ENCODE peak calls at places on chromosomes 16 and 17, in four cellular contexts. One of them, this sample, is unnamed.

GRCh38 chr16:13100970-13101369 is 199.6 kb downstream of the SHISA9 start:
- DNase-seq in stimulated activated CD4-positive, alpha-beta T cell treated with anti-CD3 and anti-CD28 coated beads, Interleukin-4, amount 100 ng/mL, for 24 hours: no peak
- DNase-seq in Right ventricle myocardium superior: no peak
- DNase-seq in transverse colon: no peak
- DNase-seq in this sample: no peak

GRCh38 chr16:15924996-15925395 is 24.4 kb upstream of the ABCC1 start:
- DNase-seq in Right ventricle myocardium superior: no peak
- DNase-seq in stimulated activated CD4-positive, alpha-beta T cell treated with anti-CD3 and anti-CD28 coated beads, Interleukin-4, amount 100 ng/mL, for 24 hours: no peak
- DNase-seq in transverse colon: no peak
- DNase-seq in this sample: no peak

GRCh38 chr17:40557531-40558299 is 7.6 kb downstream of the CCR7 start:
- DNase-seq in Right ventricle myocardium superior: peak
- DNase-seq in stimulated activated CD4-positive, alpha-beta T cell treated with anti-CD3 and anti-CD28 coated beads, Interleukin-4, amount 100 ng/mL, for 24 hours: no peak
- DNase-seq in transverse colon: no peak
- DNase-seq in this sample: peak

GRCh38 chr17:69335018-69335417 is 8.1 kb upstream of the ABCA5 start:
- DNase-seq in stimulated activated CD4-positive, alpha-beta T cell treated with anti-CD3 and anti-CD28 coated beads, Interleukin-4, amount 100 ng/mL, for 24 hours: no peak
- DNase-seq in transverse colon: no peak
- DNase-seq in Right ventricle myocardium superior: no peak
- DNase-seq in this sample: no peak

GRCh38 chr16:11799509-11800384 is 2.7 kb upstream of the ZC3H7A start:
- DNase-seq in transverse colon: no peak
- DNase-seq in Right ventricle myocardium superior: no peak
- DNase-seq in stimulated activated CD4-positive, alpha-beta T cell treated with anti-CD3 and anti-CD28 coated beads, Interleukin-4, amount 100 ng/mL, for 24 hours: peak
- DNase-seq in this sample: no peak

GRCh38 chr16:49524578-49525315 is 151.1 kb downstream of the C16orf78 start:
- DNase-seq in Right ventricle myocardium superior: no peak
- DNase-seq in transverse colon: no peak
- DNase-seq in stimulated activated CD4-positive, alpha-beta T cell treated with anti-CD3 and anti-CD28 coated beads, Interleukin-4, amount 100 ng/mL, for 24 hours: no peak
- DNase-seq in this sample: no peak

GRCh38 chr17:61794792-61795191 is 68.5 kb downstream of the BRIP1 start:
- DNase-seq in transverse colon: no peak
- DNase-seq in Right ventricle myocardium superior: no peak
- DNase-seq in stimulated activated CD4-positive, alpha-beta T cell treated with anti-CD3 and anti-CD28 coated beads, Interleukin-4, amount 100 ng/mL, for 24 hours: no peak
- DNase-seq in this sample: no peak

GRCh38 chr17:59151007-59151406 is 4.0 kb downstream of the SKA2 start:
- DNase-seq in Right ventricle myocardium superior: no peak
- DNase-seq in stimulated activated CD4-positive, alpha-beta T cell treated with anti-CD3 and anti-CD28 coated beads, Interleukin-4, amount 100 ng/mL, for 24 hours: no peak
- DNase-seq in transverse colon: no peak
- DNase-seq in this sample: no peak

GRCh38 chr17:45262516-45263476 is 902 bp upstream of the SPATA32 start:
- DNase-seq in stimulated activated CD4-positive, alpha-beta T cell treated with anti-CD3 and anti-CD28 coated beads, Interleukin-4, amount 100 ng/mL, for 24 hours: no peak
- DNase-seq in Right ventricle myocardium superior: no peak
- DNase-seq in transverse colon: no peak
- DNase-seq in this sample: no peak

GRCh38 chr16:55710466-55710865 is 54.7 kb downstream of the SLC6A2 start:
- DNase-seq in stimulated activated CD4-positive, alpha-beta T cell treated with anti-CD3 and anti-CD28 coated beads, Interleukin-4, amount 100 ng/mL, for 24 hours: no peak
- DNase-seq in Right ventricle myocardium superior: no peak
- DNase-seq in transverse colon: no peak
- DNase-seq in this sample: no peak

GRCh38 chr16:23434380-23434779 is 18.6 kb downstream of the COG7 start:
- DNase-seq in transverse colon: no peak
- DNase-seq in stimulated activated CD4-positive, alpha-beta T cell treated with anti-CD3 and anti-CD28 coated beads, Interleukin-4, amount 100 ng/mL, for 24 hours: peak
- DNase-seq in Right ventricle myocardium superior: no peak
- DNase-seq in this sample: no peak

GRCh38 chr16:4038448-4038847 is 77.8 kb downstream of the ADCY9 start:
- DNase-seq in Right ventricle myocardium superior: no peak
- DNase-seq in transverse colon: no peak
- DNase-seq in stimulated activated CD4-positive, alpha-beta T cell treated with anti-CD3 and anti-CD28 coated beads, Interleukin-4, amount 100 ng/mL, for 24 hours: no peak
- DNase-seq in this sample: no peak

GRCh38 chr17:21425321-21425720 is 49.2 kb downstream of the KCNJ12 start:
- DNase-seq in transverse colon: no peak
- DNase-seq in stimulated activated CD4-positive, alpha-beta T cell treated with anti-CD3 and anti-CD28 coated beads, Interleukin-4, amount 100 ng/mL, for 24 hours: no peak
- DNase-seq in Right ventricle myocardium superior: no peak
- DNase-seq in this sample: no peak

GRCh38 chr17:7191571-7192270 is 12.6 kb upstream of the ASGR1 start:
- DNase-seq in Right ventricle myocardium superior: peak
- DNase-seq in transverse colon: no peak
- DNase-seq in stimulated activated CD4-positive, alpha-beta T cell treated with anti-CD3 and anti-CD28 coated beads, Interleukin-4, amount 100 ng/mL, for 24 hours: no peak
- DNase-seq in this sample: no peak

GRCh38 chr17:5443728-5444127 is 4.8 kb upstream of the C1QBP start:
- DNase-seq in stimulated activated CD4-positive, alpha-beta T cell treated with anti-CD3 and anti-CD28 coated beads, Interleukin-4, amount 100 ng/mL, for 24 hours: no peak
- DNase-seq in transverse colon: no peak
- DNase-seq in Right ventricle myocardium superior: no peak
- DNase-seq in this sample: no peak

GRCh38 chr16:16095646-16096045 is 127.6 kb downstream of the ABCC6 start:
- DNase-seq in Right ventricle myocardium superior: no peak
- DNase-seq in stimulated activated CD4-positive, alpha-beta T cell treated with anti-CD3 and anti-CD28 coated beads, Interleukin-4, amount 100 ng/mL, for 24 hours: no peak
- DNase-seq in transverse colon: no peak
- DNase-seq in this sample: no peak

GRCh38 chr16:89922884-89923639 is at the start of gene TUBB3:
- DNase-seq in stimulated activated CD4-positive, alpha-beta T cell treated with anti-CD3 and anti-CD28 coated beads, Interleukin-4, amount 100 ng/mL, for 24 hours: no peak
- DNase-seq in Right ventricle myocardium superior: peak
- DNase-seq in transverse colon: peak
- DNase-seq in this sample: peak

GRCh38 chr17:13031718-13032350 is 14.0 kb upstream of the ELAC2 start:
- DNase-seq in stimulated activated CD4-positive, alpha-beta T cell treated with anti-CD3 and anti-CD28 coated beads, Interleukin-4, amount 100 ng/mL, for 24 hours: peak
- DNase-seq in Right ventricle myocardium superior: peak
- DNase-seq in transverse colon: peak
- DNase-seq in this sample: peak

GRCh38 chr17:56930739-56931337 is 17.0 kb upstream of the TRIM25 start:
- DNase-seq in Right ventricle myocardium superior: no peak
- DNase-seq in stimulated activated CD4-positive, alpha-beta T cell treated with anti-CD3 and anti-CD28 coated beads, Interleukin-4, amount 100 ng/mL, for 24 hours: no peak
- DNase-seq in transverse colon: no peak
- DNase-seq in this sample: no peak

GRCh38 chr17:78268191-78268874 is 36.9 kb downstream of the TMEM235 start:
- DNase-seq in stimulated activated CD4-positive, alpha-beta T cell treated with anti-CD3 and anti-CD28 coated beads, Interleukin-4, amount 100 ng/mL, for 24 hours: no peak
- DNase-seq in transverse colon: no peak
- DNase-seq in Right ventricle myocardium superior: no peak
- DNase-seq in this sample: no peak

GRCh38 chr17:29241015-29241963 is 5.4 kb upstream of the CRYBA1 start:
- DNase-seq in Right ventricle myocardium superior: peak
- DNase-seq in stimulated activated CD4-positive, alpha-beta T cell treated with anti-CD3 and anti-CD28 coated beads, Interleukin-4, amount 100 ng/mL, for 24 hours: no peak
- DNase-seq in transverse colon: no peak
- DNase-seq in this sample: no peak

GRCh38 chr17:35895602-35896001 is 15.4 kb upstream of the CCL5 start:
- DNase-seq in stimulated activated CD4-positive, alpha-beta T cell treated with anti-CD3 and anti-CD28 coated beads, Interleukin-4, amount 100 ng/mL, for 24 hours: no peak
- DNase-seq in transverse colon: no peak
- DNase-seq in Right ventricle myocardium superior: no peak
- DNase-seq in this sample: no peak

GRCh38 chr17:27376637-27377547 is 79.4 kb upstream of the KSR1 start:
- DNase-seq in transverse colon: no peak
- DNase-seq in Right ventricle myocardium superior: no peak
- DNase-seq in stimulated activated CD4-positive, alpha-beta T cell treated with anti-CD3 and anti-CD28 coated beads, Interleukin-4, amount 100 ng/mL, for 24 hours: no peak
- DNase-seq in this sample: no peak

GRCh38 chr17:59547131-59547915 is 18.1 kb upstream of the DHX40 start:
- DNase-seq in transverse colon: no peak
- DNase-seq in Right ventricle myocardium superior: no peak
- DNase-seq in stimulated activated CD4-positive, alpha-beta T cell treated with anti-CD3 and anti-CD28 coated beads, Interleukin-4, amount 100 ng/mL, for 24 hours: no peak
- DNase-seq in this sample: no peak

GRCh38 chr17:34840758-34841157 is 120.5 kb downstream of the CCT6B start:
- DNase-seq in Right ventricle myocardium superior: no peak
- DNase-seq in transverse colon: no peak
- DNase-seq in stimulated activated CD4-positive, alpha-beta T cell treated with anti-CD3 and anti-CD28 coated beads, Interleukin-4, amount 100 ng/mL, for 24 hours: no peak
- DNase-seq in this sample: no peak

GRCh38 chr17:66975614-66976378 is 11.3 kb downstream of the CACNG4 start:
- DNase-seq in transverse colon: no peak
- DNase-seq in stimulated activated CD4-positive, alpha-beta T cell treated with anti-CD3 and anti-CD28 coated beads, Interleukin-4, amount 100 ng/mL, for 24 hours: no peak
- DNase-seq in Right ventricle myocardium superior: peak
- DNase-seq in this sample: no peak

GRCh38 chr16:22232277-22233049 is 26.4 kb downstream of the EEF2K start:
- DNase-seq in stimulated activated CD4-positive, alpha-beta T cell treated with anti-CD3 and anti-CD28 coated beads, Interleukin-4, amount 100 ng/mL, for 24 hours: peak
- DNase-seq in Right ventricle myocardium superior: no peak
- DNase-seq in transverse colon: peak
- DNase-seq in this sample: no peak

GRCh38 chr17:21019976-21020575 is 22.7 kb downstream of the USP22 start:
- DNase-seq in stimulated activated CD4-positive, alpha-beta T cell treated with anti-CD3 and anti-CD28 coated beads, Interleukin-4, amount 100 ng/mL, for 24 hours: peak
- DNase-seq in Right ventricle myocardium superior: peak
- DNase-seq in transverse colon: peak
- DNase-seq in this sample: no peak

GRCh38 chr16:85649978-85650863 is 37.1 kb downstream of the GSE1 start:
- DNase-seq in transverse colon: no peak
- DNase-seq in stimulated activated CD4-positive, alpha-beta T cell treated with anti-CD3 and anti-CD28 coated beads, Interleukin-4, amount 100 ng/mL, for 24 hours: no peak
- DNase-seq in Right ventricle myocardium superior: no peak
- DNase-seq in this sample: no peak

GRCh38 chr16:66036162-66036561 is 330.3 kb upstream of the CDH5 start:
- DNase-seq in transverse colon: no peak
- DNase-seq in Right ventricle myocardium superior: no peak
- DNase-seq in stimulated activated CD4-positive, alpha-beta T cell treated with anti-CD3 and anti-CD28 coated beads, Interleukin-4, amount 100 ng/mL, for 24 hours: no peak
- DNase-seq in this sample: no peak

GRCh38 chr16:71426069-71426879 is 15.6 kb downstream of the TLE7 start:
- DNase-seq in stimulated activated CD4-positive, alpha-beta T cell treated with anti-CD3 and anti-CD28 coated beads, Interleukin-4, amount 100 ng/mL, for 24 hours: peak
- DNase-seq in Right ventricle myocardium superior: no peak
- DNase-seq in transverse colon: peak
- DNase-seq in this sample: no peak

GRCh38 chr17:19928299-19928698 is 49.3 kb downstream of the AKAP10 start:
- DNase-seq in stimulated activated CD4-positive, alpha-beta T cell treated with anti-CD3 and anti-CD28 coated beads, Interleukin-4, amount 100 ng/mL, for 24 hours: no peak
- DNase-seq in transverse colon: no peak
- DNase-seq in Right ventricle myocardium superior: no peak
- DNase-seq in this sample: no peak

GRCh38 chr16:13148836-13149235 is 247.4 kb downstream of the SHISA9 start:
- DNase-seq in transverse colon: no peak
- DNase-seq in stimulated activated CD4-positive, alpha-beta T cell treated with anti-CD3 and anti-CD28 coated beads, Interleukin-4, amount 100 ng/mL, for 24 hours: no peak
- DNase-seq in Right ventricle myocardium superior: no peak
- DNase-seq in this sample: no peak

GRCh38 chr17:45073414-45074070 is 12.4 kb downstream of the NMT1 start:
- DNase-seq in Right ventricle myocardium superior: no peak
- DNase-seq in stimulated activated CD4-positive, alpha-beta T cell treated with anti-CD3 and anti-CD28 coated beads, Interleukin-4, amount 100 ng/mL, for 24 hours: no peak
- DNase-seq in transverse colon: peak
- DNase-seq in this sample: no peak

GRCh38 chr17:21573961-21574610 is 118.2 kb upstream of the KCNJ18 start:
- DNase-seq in transverse colon: peak
- DNase-seq in stimulated activated CD4-positive, alpha-beta T cell treated with anti-CD3 and anti-CD28 coated beads, Interleukin-4, amount 100 ng/mL, for 24 hours: peak
- DNase-seq in Right ventricle myocardium superior: peak
- DNase-seq in this sample: no peak

GRCh38 chr16:74991593-74992403 is 6.9 kb upstream of the WDR59 start:
- DNase-seq in Right ventricle myocardium superior: no peak
- DNase-seq in stimulated activated CD4-positive, alpha-beta T cell treated with anti-CD3 and anti-CD28 coated beads, Interleukin-4, amount 100 ng/mL, for 24 hours: no peak
- DNase-seq in transverse colon: no peak
- DNase-seq in this sample: no peak